ENCODE peak calls at places on chromosomes 13 and 19, in six cellular contexts. I, C, G, B, K and L are unnamed samples. For H3K27me3, the result is how much of the 10 kb centered on the place peaks cover.

GRCh38 chr13:59547950-59548349 is 615.8 kb downstream of the DIAPH3 start:
- DNase-seq in B (no peak), K (no peak), I (no peak), C (no peak), G (no peak), L (no peak)

GRCh38 chr13:19185865-19186645 is 4.4 kb upstream of the TUBA3C start:
- DNase-seq in K (no peak), C (peak), G (no peak), I (no peak), B (no peak), L (no peak)

GRCh38 chr13:48151766-48152165 is 56.9 kb upstream of the MED4 start:
- DNase-seq in C (no peak), K (no peak), B (peak), I (no peak), G (no peak), L (no peak)

GRCh38 chr19:28737021-28737525 is 475.9 kb downstream of the UQCRFS1 start:
- DNase-seq in K (no peak), G (no peak), B (peak), I (no peak), C (no peak), L (no peak)

GRCh38 chr13:81577601-81578000 is 1236.7 kb upstream of the SPRY2 start:
- DNase-seq in I (no peak), C (no peak), G (no peak), K (no peak), B (peak), L (no peak)

GRCh38 chr13:23695711-23696512 is 125.7 kb downstream of the TNFRSF19 start:
- DNase-seq in K (no peak), I (no peak), B (no peak), C (no peak), G (no peak), L (no peak)

GRCh38 chr13:59776924-59777690 is 386.6 kb downstream of the DIAPH3 start:
- DNase-seq in G (no peak), B (peak), I (no peak), C (no peak), K (no peak), L (no peak)

GRCh38 chr13:59877933-59878332 is 285.8 kb downstream of the DIAPH3 start:
- DNase-seq in I (no peak), C (no peak), K (no peak), B (peak), G (no peak), L (peak)

GRCh38 chr19:29674374-29675119 is 9.3 kb downstream of the PLEKHF1 start:
- DNase-seq in C (no peak), B (no peak), I (no peak), K (no peak), G (no peak), L (no peak)

GRCh38 chr13:76928456-76928855 is 19.9 kb upstream of the ACOD1 start:
- DNase-seq in G (no peak), B (no peak), C (no peak), I (no peak), K (no peak), L (no peak)

GRCh38 chr19:13053761-13054604 is 48.7 kb downstream of the LYL1 start:
- DNase-seq in G (peak), C (peak), I (no peak), K (peak), B (peak), L (peak)

GRCh38 chr13:41513600-41513999 is 56.2 kb downstream of the RGCC start:
- DNase-seq in K (no peak), I (no peak), B (no peak), C (no peak), G (no peak), L (no peak)

GRCh38 chr13:95573226-95573625 is 20.7 kb downstream of the CLDN10 start:
- DNase-seq in C (no peak), I (no peak), G (no peak), K (no peak), B (no peak), L (peak)

GRCh38 chr19:47228937-47229673 is 1.9 kb downstream of the BBC3 start:
- DNase-seq in K (no peak), I (no peak), B (peak), G (no peak), C (no peak), L (peak)

GRCh38 chr19:1133471-1133929 is 29.7 kb downstream of the GPX4 start:
- DNase-seq in G (no peak), B (no peak), K (no peak), I (no peak), C (no peak), L (peak)

GRCh38 chr13:32530841-32531253 is 7.7 kb downstream of the N4BP2L2 start:
- DNase-seq in K (no peak), I (no peak), G (no peak), C (no peak), B (peak), L (no peak)

GRCh38 chr13:21741396-21741795 is 70.5 kb downstream of the FGF9 start:
- DNase-seq in C (no peak), B (no peak), I (no peak), G (no peak), K (no peak), L (no peak)

GRCh38 chr13:107450931-107451330 is 764.4 kb downstream of the LIG4 start:
- DNase-seq in B (peak), K (no peak), C (peak), G (no peak), I (peak), L (peak)

GRCh38 chr19:48051345-48052033 is 7.6 kb upstream of the CABP5 start:
- DNase-seq in G (no peak), K (no peak), B (no peak), C (no peak), I (no peak), L (no peak)

GRCh38 chr13:40087021-40088002 is 431.9 kb downstream of the COG6 start:
- DNase-seq in K (no peak), I (no peak), C (no peak), B (no peak), G (peak), L (no peak)

GRCh38 chr13:54980651-54981050 is 1952.0 kb downstream of the OLFM4 start:
- DNase-seq in I (no peak), C (no peak), G (no peak), B (no peak), K (no peak), L (no peak)

GRCh38 chr19:45901432-45901903 is 945 bp downstream of the MYPOP start:
- DNase-seq in I (no peak), G (peak), B (no peak), K (peak), C (peak), L (peak)

GRCh38 chr19:13881692-13882418 is 4.9 kb downstream of the NANOS3 start:
- DNase-seq in K (no peak), C (no peak), I (no peak), B (peak), G (no peak), L (no peak)

GRCh38 chr13:109698779-109699178 is 87.6 kb downstream of the IRS2 start:
- DNase-seq in I (no peak), B (peak), K (no peak), G (no peak), C (no peak), L (no peak)

GRCh38 chr13:112078216-112078615 is 11.3 kb downstream of the SOX1 start:
- DNase-seq in G (no peak), C (no peak), K (no peak), I (no peak), B (no peak), L (no peak)

GRCh38 chr19:28397311-28397710 is 815.6 kb downstream of the UQCRFS1 start:
- DNase-seq in C (no peak), K (no peak), G (no peak), I (no peak), B (no peak), L (no peak)

GRCh38 chr19:19468424-19469050 is 46.8 kb downstream of the TSSK6 start:
- DNase-seq in G (no peak), I (no peak), K (no peak), C (no peak), B (no peak), L (no peak)

GRCh38 chr19:13741893-13742292 is 22.4 kb upstream of the MRI1 start:
- DNase-seq in G (no peak), K (no peak), I (no peak), B (no peak), C (no peak), L (no peak)

GRCh38 chr19:1768248-1768647 is 14.9 kb downstream of the ONECUT3 start:
- DNase-seq in K (no peak), B (no peak), I (no peak), G (no peak), C (no peak), L (no peak)

GRCh38 chr13:94707400-94708021 is 4.8 kb downstream of the SOX21 start:
- DNase-seq in K (no peak), G (no peak), I (no peak), B (no peak), C (no peak), L (no peak)

GRCh38 chr13:109720758-109721184 is 65.6 kb downstream of the IRS2 start:
- DNase-seq in K (no peak), I (no peak), B (no peak), G (no peak), C (no peak), L (no peak)

GRCh38 chr19:44607049-44607448 is 6.3 kb upstream of the IGSF23 start:
- DNase-seq in G (no peak), I (no peak), C (no peak), B (peak), K (no peak), L (peak)

GRCh38 chr19:14517840-14518505 is at the start of gene DNAJB1:
- DNase-seq in C (peak), K (peak), I (no peak), G (peak), B (peak), L (peak)

GRCh38 chr19:38221919-38222828 is 1.8 kb downstream of the DPF1 start:
- DNase-seq in I (no peak), C (no peak), B (no peak), G (no peak), K (no peak), L (no peak)

GRCh38 chr19:17457621-17458020 is 3.1 kb downstream of the NXNL1 start:
- DNase-seq in I (no peak), G (no peak), B (no peak), C (no peak), K (no peak), L (no peak)
- H3K27me3 ChIP-seq in I (under half), G (under half), B (under half), C (under half), K (under half), L (under half)

GRCh38 chr19:16754207-16754806 is 34.7 kb downstream of the NWD1 start:
- DNase-seq in I (no peak), B (no peak), K (no peak), G (no peak), C (no peak), L (no peak)
- H3K4me3 ChIP-seq in I (no peak), B (no peak), K (no peak), G (no peak), C (no peak), L (no peak)

DNA sequence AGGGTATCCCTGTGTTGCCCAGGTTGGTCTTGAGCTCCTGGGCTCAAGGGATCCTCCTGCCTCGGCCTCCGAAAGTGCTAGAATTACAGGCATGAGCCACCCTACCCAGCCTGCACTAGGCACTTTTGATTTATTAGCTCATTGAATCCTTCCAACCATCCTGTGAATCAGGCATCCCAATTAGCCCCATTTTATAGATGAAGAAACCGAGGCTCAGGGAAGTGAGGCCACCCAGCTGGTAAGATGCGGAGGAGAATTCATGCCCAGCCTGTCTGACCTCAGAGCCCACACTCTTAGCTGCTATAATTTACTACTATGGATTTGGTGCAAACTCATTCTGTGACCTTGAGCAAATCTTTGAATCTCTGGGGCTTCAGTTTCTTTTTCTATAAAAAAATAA is 17.8 kb upstream of the CACNG8 start:
- DNase-seq in C (no peak), B (no peak), G (no peak), I (no peak), K (no peak), L (no peak)
- H3K27me3 ChIP-seq in C (under half), B (under half), G (under half), I (under half), K (under half), L (under half)

GRCh38 chr13:20505405-20506366 is 20.0 kb downstream of the CRYL1 start:
- DNase-seq in C (no peak), G (no peak), K (no peak), B (no peak), I (no peak), L (no peak)
- H3K4me3 ChIP-seq in C (no peak), G (no peak), K (no peak), B (no peak), I (no peak), L (no peak)